ENCODE peak calls at places on chromosomes 4 and X, in nine cellular contexts. One of them, this sample, is unnamed.

GRCh38 chr4:3337811-3338210 is 45.0 kb downstream of the RGS12 start:
- DNase-seq in choroid plexus epithelial cell: no peak
- DNase-seq in hepatocyte: no peak
- DNase-seq in A549: no peak
- DNase-seq in ovary: no peak
- DNase-seq in RWPE1: no peak
- DNase-seq in brain microvascular endothelial cell: no peak
- DNase-seq in GM06990: no peak
- DNase-seq in cardiac muscle cell: no peak
- DNase-seq in this sample: no peak

GRCh38 chr4:123200417-123200945 is 196.1 kb upstream of the SPRY1 start:
- DNase-seq in hepatocyte: no peak
- DNase-seq in ovary: no peak
- DNase-seq in RWPE1: peak
- DNase-seq in GM06990: no peak
- DNase-seq in cardiac muscle cell: no peak
- DNase-seq in brain microvascular endothelial cell: no peak
- DNase-seq in choroid plexus epithelial cell: no peak
- DNase-seq in A549: no peak
- DNase-seq in this sample: no peak

GRCh38 chr4:136329042-136329662 is 1203.1 kb downstream of the PCDH18 start:
- DNase-seq in brain microvascular endothelial cell: peak
- DNase-seq in choroid plexus epithelial cell: peak
- DNase-seq in ovary: no peak
- DNase-seq in cardiac muscle cell: peak
- DNase-seq in RWPE1: peak
- DNase-seq in GM06990: no peak
- DNase-seq in hepatocyte: no peak
- DNase-seq in A549: no peak
- DNase-seq in this sample: no peak

GRCh38 chr4:152536545-152537182 is 772 bp upstream of the FBXW7 start:
- DNase-seq in A549: peak
- DNase-seq in hepatocyte: peak
- DNase-seq in brain microvascular endothelial cell: peak
- DNase-seq in choroid plexus epithelial cell: peak
- DNase-seq in cardiac muscle cell: peak
- DNase-seq in RWPE1: peak
- DNase-seq in ovary: no peak
- DNase-seq in GM06990: no peak
- DNase-seq in this sample: no peak

GRCh38 chrX:132488092-132488749 is 617 bp downstream of the MBNL3 start:
- DNase-seq in choroid plexus epithelial cell: peak
- DNase-seq in ovary: no peak
- DNase-seq in RWPE1: no peak
- DNase-seq in hepatocyte: no peak
- DNase-seq in GM06990: no peak
- DNase-seq in A549: no peak
- DNase-seq in cardiac muscle cell: no peak
- DNase-seq in brain microvascular endothelial cell: no peak
- DNase-seq in this sample: no peak

GRCh38 chr4:108072300-108072699 is 82.6 kb downstream of the HADH start:
- DNase-seq in GM06990: peak
- DNase-seq in A549: no peak
- DNase-seq in cardiac muscle cell: no peak
- DNase-seq in ovary: no peak
- DNase-seq in hepatocyte: peak
- DNase-seq in RWPE1: no peak
- DNase-seq in brain microvascular endothelial cell: no peak
- DNase-seq in choroid plexus epithelial cell: no peak
- DNase-seq in this sample: no peak

GRCh38 chr4:88147799-88148217 is 10.6 kb downstream of the ABCG2 start:
- DNase-seq in cardiac muscle cell: peak
- DNase-seq in choroid plexus epithelial cell: no peak
- DNase-seq in A549: no peak
- DNase-seq in hepatocyte: peak
- DNase-seq in brain microvascular endothelial cell: no peak
- DNase-seq in RWPE1: no peak
- DNase-seq in GM06990: no peak
- DNase-seq in ovary: no peak
- DNase-seq in this sample: no peak

GRCh38 chrX:103363046-103363445 is 6.7 kb downstream of the TCEAL9 start:
- DNase-seq in choroid plexus epithelial cell: no peak
- DNase-seq in ovary: no peak
- DNase-seq in brain microvascular endothelial cell: no peak
- DNase-seq in hepatocyte: no peak
- DNase-seq in A549: no peak
- DNase-seq in RWPE1: no peak
- DNase-seq in GM06990: no peak
- DNase-seq in cardiac muscle cell: no peak
- DNase-seq in this sample: no peak

GRCh38 chrX:43750248-43750676 is 94.2 kb downstream of the MAOA start:
- DNase-seq in cardiac muscle cell: peak
- DNase-seq in GM06990: peak
- DNase-seq in ovary: peak
- DNase-seq in brain microvascular endothelial cell: peak
- DNase-seq in RWPE1: peak
- DNase-seq in A549: peak
- DNase-seq in choroid plexus epithelial cell: peak
- DNase-seq in hepatocyte: peak
- DNase-seq in this sample: no peak

GRCh38 chr4:162131256-162131655 is 32.5 kb downstream of the FSTL5 start:
- DNase-seq in hepatocyte: no peak
- DNase-seq in ovary: no peak
- DNase-seq in RWPE1: no peak
- DNase-seq in choroid plexus epithelial cell: peak
- DNase-seq in brain microvascular endothelial cell: no peak
- DNase-seq in A549: no peak
- DNase-seq in GM06990: no peak
- DNase-seq in cardiac muscle cell: no peak
- DNase-seq in this sample: no peak

GRCh38 chrX:103878466-103879151 is 46.6 kb upstream of the RAB9B start:
- DNase-seq in brain microvascular endothelial cell: peak
- DNase-seq in RWPE1: peak
- DNase-seq in ovary: no peak
- DNase-seq in GM06990: no peak
- DNase-seq in choroid plexus epithelial cell: peak
- DNase-seq in A549: no peak
- DNase-seq in hepatocyte: peak
- DNase-seq in cardiac muscle cell: peak
- DNase-seq in this sample: peak

GRCh38 chr4:17577660-17578481 is 873 bp downstream of the LAP3 start:
- DNase-seq in brain microvascular endothelial cell: peak
- DNase-seq in RWPE1: no peak
- DNase-seq in cardiac muscle cell: peak
- DNase-seq in ovary: peak
- DNase-seq in GM06990: peak
- DNase-seq in choroid plexus epithelial cell: peak
- DNase-seq in A549: peak
- DNase-seq in hepatocyte: peak
- DNase-seq in this sample: no peak

GRCh38 chrX:39438603-39439602 is 637.6 kb downstream of the MID1IP1 start:
- DNase-seq in hepatocyte: no peak
- DNase-seq in ovary: no peak
- DNase-seq in RWPE1: no peak
- DNase-seq in brain microvascular endothelial cell: no peak
- DNase-seq in cardiac muscle cell: no peak
- DNase-seq in GM06990: no peak
- DNase-seq in choroid plexus epithelial cell: no peak
- DNase-seq in A549: no peak
- DNase-seq in this sample: no peak

GRCh38 chrX:18166068-18166467 is 54.6 kb downstream of the BEND2 start:
- DNase-seq in hepatocyte: no peak
- DNase-seq in RWPE1: no peak
- DNase-seq in choroid plexus epithelial cell: no peak
- DNase-seq in brain microvascular endothelial cell: no peak
- DNase-seq in A549: no peak
- DNase-seq in GM06990: no peak
- DNase-seq in ovary: no peak
- DNase-seq in cardiac muscle cell: no peak
- DNase-seq in this sample: no peak
- TF ChIP-seq CTCF in hepatocyte: no peak
- TF ChIP-seq CTCF in RWPE1: no peak
- TF ChIP-seq CTCF in choroid plexus epithelial cell: no peak
- TF ChIP-seq CTCF in brain microvascular endothelial cell: no peak
- TF ChIP-seq CTCF in A549: no peak
- TF ChIP-seq CTCF in GM06990: no peak
- TF ChIP-seq CTCF in ovary: no peak
- TF ChIP-seq CTCF in cardiac muscle cell: no peak
- TF ChIP-seq CTCF in this sample: no peak

GRCh38 chr4:169012049-169012448 is 2.0 kb upstream of the CBR4 start:
- DNase-seq in hepatocyte: no peak
- DNase-seq in A549: no peak
- DNase-seq in choroid plexus epithelial cell: no peak
- DNase-seq in brain microvascular endothelial cell: no peak
- DNase-seq in cardiac muscle cell: no peak
- DNase-seq in GM06990: no peak
- DNase-seq in RWPE1: no peak
- DNase-seq in ovary: no peak
- DNase-seq in this sample: no peak

GRCh38 chr4:169010125-169011023 is at the start of gene CBR4:
- DNase-seq in cardiac muscle cell: peak
- DNase-seq in A549: peak
- DNase-seq in ovary: peak
- DNase-seq in GM06990: peak
- DNase-seq in brain microvascular endothelial cell: peak
- DNase-seq in RWPE1: peak
- DNase-seq in choroid plexus epithelial cell: peak
- DNase-seq in hepatocyte: peak
- DNase-seq in this sample: peak

GRCh38 chr4:169013396-169013795 is 3.3 kb upstream of the CBR4 start:
- DNase-seq in GM06990: no peak
- DNase-seq in brain microvascular endothelial cell: no peak
- DNase-seq in RWPE1: no peak
- DNase-seq in A549: no peak
- DNase-seq in hepatocyte: no peak
- DNase-seq in choroid plexus epithelial cell: no peak
- DNase-seq in ovary: no peak
- DNase-seq in cardiac muscle cell: no peak
- DNase-seq in this sample: no peak

GRCh38 chr4:169008478-169008877 is 1.6 kb downstream of the CBR4 start:
- DNase-seq in hepatocyte: no peak
- DNase-seq in ovary: no peak
- DNase-seq in brain microvascular endothelial cell: no peak
- DNase-seq in A549: no peak
- DNase-seq in choroid plexus epithelial cell: no peak
- DNase-seq in cardiac muscle cell: no peak
- DNase-seq in GM06990: no peak
- DNase-seq in RWPE1: no peak
- DNase-seq in this sample: no peak

GRCh38 chr4:169009281-169010124 is 552 bp downstream of the CBR4 start:
- DNase-seq in A549: no peak
- DNase-seq in ovary: peak
- DNase-seq in choroid plexus epithelial cell: peak
- DNase-seq in brain microvascular endothelial cell: peak
- DNase-seq in GM06990: peak
- DNase-seq in cardiac muscle cell: peak
- DNase-seq in RWPE1: peak
- DNase-seq in hepatocyte: peak
- DNase-seq in this sample: no peak
- TF ChIP-seq CTCF in A549: peak
- TF ChIP-seq CTCF in ovary: no peak
- TF ChIP-seq CTCF in choroid plexus epithelial cell: peak
- TF ChIP-seq CTCF in brain microvascular endothelial cell: peak
- TF ChIP-seq CTCF in GM06990: peak
- TF ChIP-seq CTCF in cardiac muscle cell: peak
- TF ChIP-seq CTCF in RWPE1: peak
- TF ChIP-seq CTCF in hepatocyte: peak
- TF ChIP-seq CTCF in this sample: peak

GRCh38 chr4:176034498-176034897 is 31.1 kb upstream of the WDR17 start:
- DNase-seq in A549: no peak
- DNase-seq in GM06990: no peak
- DNase-seq in choroid plexus epithelial cell: peak
- DNase-seq in hepatocyte: peak
- DNase-seq in ovary: no peak
- DNase-seq in RWPE1: peak
- DNase-seq in brain microvascular endothelial cell: no peak
- DNase-seq in cardiac muscle cell: peak
- DNase-seq in this sample: peak
- TF ChIP-seq CTCF in A549: peak
- TF ChIP-seq CTCF in GM06990: no peak
- TF ChIP-seq CTCF in choroid plexus epithelial cell: peak
- TF ChIP-seq CTCF in hepatocyte: peak
- TF ChIP-seq CTCF in ovary: peak
- TF ChIP-seq CTCF in RWPE1: peak
- TF ChIP-seq CTCF in brain microvascular endothelial cell: no peak
- TF ChIP-seq CTCF in cardiac muscle cell: no peak
- TF ChIP-seq CTCF in this sample: peak

GRCh38 chr4:140344621-140345020 is 28.8 kb upstream of the SCOC start:
- DNase-seq in GM06990: no peak
- DNase-seq in hepatocyte: no peak
- DNase-seq in brain microvascular endothelial cell: no peak
- DNase-seq in choroid plexus epithelial cell: peak
- DNase-seq in RWPE1: no peak
- DNase-seq in A549: no peak
- DNase-seq in cardiac muscle cell: no peak
- DNase-seq in ovary: no peak
- DNase-seq in this sample: peak
- TF ChIP-seq CTCF in GM06990: no peak
- TF ChIP-seq CTCF in hepatocyte: no peak
- TF ChIP-seq CTCF in brain microvascular endothelial cell: no peak
- TF ChIP-seq CTCF in choroid plexus epithelial cell: no peak
- TF ChIP-seq CTCF in RWPE1: no peak
- TF ChIP-seq CTCF in A549: no peak
- TF ChIP-seq CTCF in cardiac muscle cell: no peak
- TF ChIP-seq CTCF in ovary: no peak
- TF ChIP-seq CTCF in this sample: no peak

GRCh38 chrX:150363561-150364346 is 637 bp downstream of the MAMLD1 start:
- DNase-seq in brain microvascular endothelial cell: no peak
- DNase-seq in RWPE1: peak
- DNase-seq in cardiac muscle cell: peak
- DNase-seq in GM06990: no peak
- DNase-seq in choroid plexus epithelial cell: peak
- DNase-seq in A549: peak
- DNase-seq in ovary: peak
- DNase-seq in hepatocyte: peak
- DNase-seq in this sample: no peak

GRCh38 chrX:150362599-150363481 is at the start of gene MAMLD1:
- DNase-seq in cardiac muscle cell: peak
- DNase-seq in A549: peak
- DNase-seq in RWPE1: peak
- DNase-seq in choroid plexus epithelial cell: peak
- DNase-seq in brain microvascular endothelial cell: peak
- DNase-seq in ovary: peak
- DNase-seq in hepatocyte: peak
- DNase-seq in GM06990: no peak
- DNase-seq in this sample: no peak

GRCh38 chrX:150360331-150360730 is 2.8 kb upstream of the MAMLD1 start:
- DNase-seq in brain microvascular endothelial cell: no peak
- DNase-seq in ovary: no peak
- DNase-seq in cardiac muscle cell: no peak
- DNase-seq in RWPE1: no peak
- DNase-seq in hepatocyte: no peak
- DNase-seq in choroid plexus epithelial cell: no peak
- DNase-seq in A549: no peak
- DNase-seq in GM06990: no peak
- DNase-seq in this sample: no peak

GRCh38 chrX:150361777-150362351 is 1.3 kb upstream of the MAMLD1 start:
- DNase-seq in hepatocyte: peak
- DNase-seq in choroid plexus epithelial cell: no peak
- DNase-seq in ovary: peak
- DNase-seq in RWPE1: no peak
- DNase-seq in brain microvascular endothelial cell: no peak
- DNase-seq in cardiac muscle cell: no peak
- DNase-seq in A549: no peak
- DNase-seq in GM06990: no peak
- DNase-seq in this sample: no peak

GRCh38 chrX:150361070-150361776 is 1.9 kb upstream of the MAMLD1 start:
- DNase-seq in choroid plexus epithelial cell: peak
- DNase-seq in RWPE1: no peak
- DNase-seq in cardiac muscle cell: peak
- DNase-seq in ovary: peak
- DNase-seq in A549: no peak
- DNase-seq in hepatocyte: peak
- DNase-seq in brain microvascular endothelial cell: no peak
- DNase-seq in GM06990: no peak
- DNase-seq in this sample: no peak
- TF ChIP-seq CTCF in choroid plexus epithelial cell: peak
- TF ChIP-seq CTCF in RWPE1: no peak
- TF ChIP-seq CTCF in cardiac muscle cell: no peak
- TF ChIP-seq CTCF in ovary: no peak
- TF ChIP-seq CTCF in A549: no peak
- TF ChIP-seq CTCF in hepatocyte: peak
- TF ChIP-seq CTCF in brain microvascular endothelial cell: peak
- TF ChIP-seq CTCF in GM06990: no peak
- TF ChIP-seq CTCF in this sample: peak

This sample was measured in kidney epithelial cell.